ENCODE peak calls at places on chromosomes 16 and 17, in five cellular contexts. D, A, P, S and E are unnamed samples.

GRCh38 chr16:71540-72341 is 690 bp downstream of the RHBDF1 start:
- DNase-seq in D (peak; percentile 83), A (peak; percentile 76), P (peak; percentile 77), S (no peak), E (peak; percentile 70)

GRCh38 chr17:47717261-47717697 is 15.8 kb upstream of the TBX21 start:
- DNase-seq in D (no peak), A (no peak), P (no peak), S (no peak), E (no peak)

GRCh38 chr16:52812945-52813556 is 239.6 kb downstream of the CHD9NB start:
- DNase-seq in D (no peak), A (peak; percentile 28), P (no peak), S (no peak), E (no peak)

GRCh38 chr17:77392376-77393273 is 251.9 kb downstream of the SEC14L1 start:
- DNase-seq in D (peak; percentile 87), A (no peak), P (no peak), S (no peak), E (peak; percentile 88)

GRCh38 chr16:12580809-12581208 is 222.9 kb downstream of the CPPED1 start:
- DNase-seq in D (no peak), A (no peak), P (no peak), S (no peak), E (no peak)

GRCh38 chr17:67819722-67820121 is 5.6 kb upstream of the BPTF start:
- DNase-seq in D (no peak), A (no peak), P (no peak), S (no peak), E (no peak)

GRCh38 chr16:68257906-68258800 is 6.2 kb upstream of the SLC7A6 start:
- DNase-seq in D (no peak), A (peak; percentile 38), P (peak; percentile 70), S (peak; percentile 36), E (no peak)

GRCh38 chr17:82108038-82108998 is 10.3 kb upstream of the FASN start:
- DNase-seq in D (peak; percentile 40), A (peak; percentile 5), P (no peak), S (no peak), E (no peak)

GRCh38 chr16:53899471-53899870 is 195.5 kb downstream of the FTO start:
- DNase-seq in D (no peak), A (no peak), P (no peak), S (no peak), E (no peak)

GRCh38 chr17:31704483-31704882 is 154.6 kb downstream of the COPRS start:
- DNase-seq in D (no peak), A (no peak), P (no peak), S (no peak), E (no peak)

GRCh38 chr17:29663155-29663554 is 40.4 kb upstream of the CORO6 start:
- DNase-seq in D (no peak), A (peak; percentile 55), P (no peak), S (no peak), E (no peak)

GRCh38 chr17:43573579-43574321 is 27.6 kb upstream of the ETV4 start:
- DNase-seq in D (no peak), A (no peak), P (no peak), S (no peak), E (no peak)

GRCh38 chr17:15092762-15093161 is 172.4 kb downstream of the PMP22 start:
- DNase-seq in D (no peak), A (peak; percentile 28), P (no peak), S (no peak), E (no peak)

GRCh38 chr17:29590979-29591736 is 1.7 kb upstream of the GIT1 start:
- DNase-seq in D (peak; percentile 76), A (peak; percentile 45), P (peak; percentile 62), S (no peak), E (peak; percentile 87)

GRCh38 chr16:51151435-51151950 is 423 bp upstream of the SALL1 start:
- DNase-seq in D (peak; percentile 89), A (peak; percentile 70), P (no peak), S (no peak), E (peak; percentile 94)

GRCh38 chr16:88994704-88995103 is 17.7 kb upstream of the CBFA2T3 start:
- DNase-seq in D (no peak), A (no peak), P (no peak), S (no peak), E (no peak)

GRCh38 chr17:28404812-28405570 is 1.0 kb downstream of the SLC46A1 start:
- DNase-seq in D (peak; percentile 59), A (no peak), P (peak; percentile 48), S (no peak), E (no peak)

GRCh38 chr16:65410801-65411200 is 288.9 kb upstream of the CDH11 start:
- DNase-seq in D (no peak), A (peak; percentile 81), P (no peak), S (no peak), E (no peak)

GRCh38 chr17:75260679-75261335 is 599 bp downstream of the GGA3 start:
- DNase-seq in D (no peak), A (peak; percentile 24), P (no peak), S (no peak), E (no peak)

GRCh38 chr17:75265614-75266314 is 4.1 kb downstream of the MRPS7 start:
- DNase-seq in D (no peak), A (no peak), P (no peak), S (no peak), E (no peak)

GRCh38 chr17:75262112-75262606 is 480 bp downstream of the MRPS7 start:
- DNase-seq in D (no peak), A (no peak), P (no peak), S (no peak), E (no peak)

GRCh38 chr17:75261336-75262111 is at the start of the genes GGA3 and MRPS7:
- DNase-seq in D (peak; percentile 97), A (peak; percentile 90), P (peak; percentile 97), S (peak; percentile 89), E (peak; percentile 98)

DNA sequence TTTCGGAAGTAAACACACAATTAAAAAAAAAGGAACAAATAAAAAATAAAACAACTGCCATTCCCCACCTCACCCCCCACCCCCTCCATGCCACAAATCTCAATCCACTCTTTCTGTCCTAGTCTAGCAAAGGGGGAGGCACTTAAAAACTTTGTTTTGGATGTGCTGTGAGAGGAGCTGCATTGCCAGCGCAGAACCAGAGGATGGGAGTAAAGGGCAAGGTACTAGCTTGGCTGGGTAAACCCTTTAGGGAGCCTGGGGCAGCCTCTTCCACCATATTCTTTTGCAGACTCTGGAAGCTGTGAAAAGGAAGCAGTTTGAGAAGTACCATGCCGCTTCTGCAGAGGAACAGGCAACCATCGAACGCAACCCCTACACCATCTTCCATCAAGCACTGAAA is 1.4 kb downstream of the MRPS7 start:
- DNase-seq in D (no peak), A (no peak), P (no peak), S (no peak), E (no peak)
- TF ChIP-seq CTCF in D (no peak), A (no peak), P (no peak), S (peak; percentile 41), E (no peak)

GRCh38 chr16:1991135-1991551 is 1.4 kb downstream of the SYNGR3 start:
- DNase-seq in D (no peak), A (no peak), P (peak; percentile 47), S (no peak), E (no peak)
- H3K27ac ChIP-seq in D (no peak overlapping the region), A (no peak overlapping the region), P (no peak overlapping the region), S (no peak overlapping the region), E (no peak overlapping the region)

DNA sequence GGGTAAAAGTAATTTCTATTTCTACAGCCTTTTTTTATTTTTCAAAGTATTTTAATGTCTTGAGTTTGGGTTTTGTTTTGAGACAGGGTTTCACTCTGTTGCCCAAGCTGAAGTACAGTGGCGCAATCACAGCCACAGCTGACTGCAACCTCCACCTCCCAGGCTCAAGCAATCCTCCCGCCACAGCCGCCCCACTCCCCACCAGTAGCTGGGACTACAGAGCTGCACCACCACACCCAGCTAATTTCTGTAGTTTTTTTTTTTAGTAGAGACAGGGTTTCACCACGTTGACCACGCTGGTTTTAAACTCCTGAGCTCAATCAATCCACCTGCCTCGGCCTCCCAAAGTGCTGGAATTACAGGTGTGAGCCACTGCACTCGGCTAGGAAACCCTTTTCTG is 44.0 kb downstream of the TUBD1 start:
- DNase-seq in D (no peak), A (peak; percentile 75), P (peak; percentile 90), S (no peak), E (no peak)
- H3K4me3 ChIP-seq in D (no peak overlapping the region), A (no peak overlapping the region), P (no peak overlapping the region), S (no peak overlapping the region), E (no peak overlapping the region)

GRCh38 chr17:13922885-13923284 is 146.4 kb upstream of the COX10 start:
- DNase-seq in D (no peak), A (no peak), P (no peak), S (no peak), E (peak; percentile 11)

GRCh38 chr17:13931111-13931526 is 138.2 kb upstream of the COX10 start:
- DNase-seq in D (no peak), A (peak; percentile 19), P (no peak), S (peak; percentile 61), E (no peak)

GRCh38 chr17:13920413-13920812 is 148.9 kb upstream of the COX10 start:
- DNase-seq in D (no peak), A (no peak), P (no peak), S (no peak), E (no peak)

GRCh38 chr17:13921841-13922776 is 147.2 kb upstream of the COX10 start:
- DNase-seq in D (no peak), A (no peak), P (no peak), S (no peak), E (peak; percentile 39)

DNA sequence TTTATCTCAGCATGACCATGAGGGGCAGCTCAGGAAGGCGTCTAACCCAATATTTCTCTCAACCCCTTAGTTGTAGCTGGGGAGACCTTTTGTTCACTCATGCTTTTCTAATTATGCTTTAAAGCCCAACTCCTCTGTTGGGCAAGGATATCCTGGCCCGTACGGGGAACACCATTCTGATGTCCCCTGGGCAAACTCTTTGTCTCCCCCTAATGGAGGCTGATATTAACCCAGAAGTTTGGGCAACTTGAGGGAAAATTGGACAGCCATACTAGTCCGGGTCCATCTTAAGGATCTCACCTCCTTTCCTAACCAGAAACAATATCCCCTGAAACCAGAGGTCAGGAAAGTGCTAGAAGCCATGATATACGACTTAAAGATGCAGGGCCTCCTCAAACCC is 143.7 kb upstream of the COX10 start:
- DNase-seq in D (no peak), A (no peak), P (no peak), S (no peak), E (no peak)
- TF ChIP-seq CTCF in D (no peak), A (peak; percentile 16), P (no peak), S (no peak), E (peak; percentile 2)